ENCODE peak calls at places on chromosomes 3 and 15, in five cellular contexts. W is choroid plexus epithelial cell; C is Jurkat, Clone E6-1; V is fibroblast of mammary gland; E is AG04450. I is an unnamed sample.
A peak's percentile ranks its signal among the peaks of the same experiment; 100 is the strongest.

GRCh38 chr3:10196389-10197052 is 31.8 kb downstream of the IRAK2 start:
- DNase-seq in W (peak; percentile 87), C (no peak), V (peak; percentile 98), E (no peak), I (peak; percentile 68)

GRCh38 chr3:21256932-21257331 is 494.1 kb downstream of the ZNF385D start:
- DNase-seq in W (no peak), C (no peak), V (no peak), E (no peak), I (no peak)

GRCh38 chr3:33115024-33115768 is 1.4 kb downstream of the CRTAP start:
- DNase-seq in W (peak; percentile 92), C (no peak), V (peak; percentile 97), E (peak; percentile 36), I (peak; percentile 24)

GRCh38 chr15:92650256-92650655 is 5.3 kb downstream of the FAM174B start:
- DNase-seq in W (peak; percentile 47), C (no peak), V (no peak), E (no peak), I (no peak)

GRCh38 chr3:50687127-50687751 is 12.5 kb downstream of the DOCK3 start:
- DNase-seq in W (no peak), C (no peak), V (no peak), E (no peak), I (no peak)

GRCh38 chr3:150094150-150094932 is 123.6 kb upstream of the PFN2 start:
- DNase-seq in W (peak; percentile 71), C (no peak), V (peak; percentile 63), E (no peak), I (peak; percentile 74)

GRCh38 chr15:89243046-89243690 is 611 bp upstream of the FANCI start:
- DNase-seq in W (peak; percentile 37), C (no peak), V (peak; percentile 53), E (no peak), I (no peak)

GRCh38 chr3:48157950-48158376 is 30.3 kb downstream of the CDC25A start:
- DNase-seq in W (peak; percentile 89), C (peak; percentile 27), V (peak; percentile 74), E (peak; percentile 33), I (peak; percentile 59)

GRCh38 chr3:56522374-56522773 is 34.6 kb upstream of the CCDC66 start:
- DNase-seq in W (no peak), C (no peak), V (no peak), E (no peak), I (no peak)

GRCh38 chr3:84925571-84925970 is 33.2 kb upstream of the CADM2 start:
- DNase-seq in W (no peak), C (no peak), V (no peak), E (no peak), I (no peak)

GRCh38 chr15:41774873-41775417 is 661 bp downstream of the MAPKBP1 start:
- DNase-seq in W (no peak), C (no peak), V (no peak), E (no peak), I (no peak)

GRCh38 chr15:96020133-96020532 is 310.4 kb upstream of the NR2F2 start:
- DNase-seq in W (no peak), C (no peak), V (no peak), E (no peak), I (no peak)

GRCh38 chr3:7238565-7239295 is 377.8 kb downstream of the GRM7 start:
- DNase-seq in W (no peak), C (no peak), V (no peak), E (no peak), I (no peak)

GRCh38 chr15:98978153-98978552 is 29.4 kb downstream of the PGPEP1L start:
- DNase-seq in W (no peak), C (no peak), V (no peak), E (no peak), I (peak; percentile 26)

GRCh38 chr3:67017211-67017610 is 19.1 kb downstream of the KBTBD8 start:
- DNase-seq in W (peak; percentile 68), C (no peak), V (peak; percentile 10), E (no peak), I (peak; percentile 24)
- H3K4me3 ChIP-seq in W (no peak overlapping the region), C (no peak overlapping the region), V (no peak overlapping the region), E (no peak overlapping the region), I (no peak overlapping the region)

GRCh38 chr3:16596352-16597032 is 8.7 kb downstream of the DAZL start:
- DNase-seq in W (no peak), C (no peak), V (no peak), E (no peak), I (peak; percentile 71)
- H3K4me3 ChIP-seq in W (no peak overlapping the region), C (no peak overlapping the region), V (no peak overlapping the region), E (no peak overlapping the region), I (no peak overlapping the region)

GRCh38 chr3:134718736-134719135 is 67.9 kb upstream of the KY start:
- DNase-seq in W (peak; percentile 23), C (no peak), V (peak; percentile 4), E (no peak), I (no peak)

GRCh38 chr3:134721214-134721613 is 70.4 kb upstream of the KY start:
- DNase-seq in W (no peak), C (no peak), V (peak; percentile 5), E (no peak), I (no peak)

GRCh38 chr3:134722899-134723484 is 72.1 kb upstream of the EPHB1 start:
- DNase-seq in W (no peak), C (no peak), V (no peak), E (no peak), I (no peak)
- H3K4me3 ChIP-seq in W (no peak overlapping the region), C (no peak overlapping the region), V (no peak overlapping the region), E (no peak overlapping the region), I (no peak overlapping the region)

GRCh38 chr3:192831801-192832347 is 85.8 kb downstream of the MB21D2 start:
- DNase-seq in W (no peak), C (no peak), V (no peak), E (no peak), I (no peak)

GRCh38 chr3:192827863-192828594 is 89.6 kb downstream of the MB21D2 start:
- DNase-seq in W (no peak), C (no peak), V (no peak), E (no peak), I (no peak)

GRCh38 chr3:192833177-192833890 is 84.3 kb downstream of the MB21D2 start:
- DNase-seq in W (peak; percentile 92), C (no peak), V (peak; percentile 93), E (no peak), I (no peak)

GRCh38 chr3:192830279-192831110 is 87.2 kb downstream of the MB21D2 start:
- DNase-seq in W (peak; percentile 51), C (no peak), V (no peak), E (no peak), I (peak; percentile 65)

DNA sequence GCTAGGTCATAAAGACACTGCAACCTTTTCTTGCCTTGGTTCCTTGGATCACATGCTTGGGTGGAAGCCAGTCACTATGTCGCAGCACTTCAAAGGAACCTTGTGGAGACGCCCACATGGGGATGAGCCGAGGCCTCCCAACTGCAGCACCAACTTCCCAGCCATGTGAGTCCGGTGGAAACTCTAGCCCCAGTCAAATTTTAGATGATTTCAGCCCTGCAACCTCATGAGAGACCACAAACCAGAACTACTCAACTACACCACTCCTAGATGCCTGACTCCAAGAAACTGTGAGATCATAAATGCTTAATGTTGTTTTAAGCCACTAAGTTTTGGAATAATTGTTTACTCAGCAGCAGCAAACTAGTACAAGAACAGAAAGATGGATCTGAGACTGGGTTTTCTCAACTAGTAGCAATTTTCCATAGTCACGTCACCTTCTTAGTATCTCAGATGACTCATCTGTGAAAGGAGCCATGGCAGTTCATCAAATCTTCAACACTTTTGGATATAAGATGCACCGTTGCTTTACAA is 86.5 kb downstream of the MB21D2 start:
- DNase-seq in W (peak; percentile 89), C (no peak), V (peak; percentile 98), E (peak; percentile 87), I (peak; percentile 84)
- H3K4me3 ChIP-seq in W (no peak overlapping the region), C (no peak overlapping the region), V (peak overlapping the region; percentile 0), E (no peak overlapping the region), I (peak overlapping the region; percentile 42)

GRCh38 chr3:72177075-72178050 is 392.4 kb upstream of the PROK2 start:
- DNase-seq in W (peak; percentile 64), C (no peak), V (peak; percentile 86), E (no peak), I (peak; percentile 87)
- H3K4me3 ChIP-seq in W (peak overlapping the region; percentile 53), C (no peak overlapping the region), V (no peak overlapping the region), E (peak overlapping the region; percentile 27), I (peak overlapping the region; percentile 9)

GRCh38 chr3:52561028-52561749 is 24.8 kb downstream of the UQCC5 start:
- DNase-seq in W (no peak), C (no peak), V (no peak), E (no peak), I (no peak)
- H3K4me3 ChIP-seq in W (no peak overlapping the region), C (no peak overlapping the region), V (no peak overlapping the region), E (no peak overlapping the region), I (no peak overlapping the region)

GRCh38 chr15:40452296-40453090 is 11.7 kb downstream of the BAHD1 start:
- DNase-seq in W (no peak), C (no peak), V (no peak), E (no peak), I (peak; percentile 52)
- H3K4me3 ChIP-seq in W (no peak overlapping the region), C (no peak overlapping the region), V (no peak overlapping the region), E (no peak overlapping the region), I (no peak overlapping the region)

DNA sequence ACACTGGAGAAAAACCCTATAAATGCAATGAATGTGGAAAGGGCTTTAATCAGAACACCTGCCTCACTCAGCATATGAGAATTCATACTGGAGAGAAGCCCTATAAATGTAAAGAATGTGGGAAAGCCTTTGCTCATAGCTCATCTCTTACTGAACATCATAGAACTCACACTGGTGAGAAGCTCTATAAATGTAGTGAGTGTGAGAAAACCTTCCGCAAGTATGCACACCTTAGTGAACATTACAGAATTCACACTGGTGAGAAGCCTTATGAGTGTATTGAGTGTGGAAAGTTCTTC is 7.4 kb upstream of the ZNF501 start:
- DNase-seq in W (no peak), C (no peak), V (no peak), E (no peak), I (no peak)
- H3K4me3 ChIP-seq in W (no peak overlapping the region), C (no peak overlapping the region), V (no peak overlapping the region), E (no peak overlapping the region), I (no peak overlapping the region)

DNA sequence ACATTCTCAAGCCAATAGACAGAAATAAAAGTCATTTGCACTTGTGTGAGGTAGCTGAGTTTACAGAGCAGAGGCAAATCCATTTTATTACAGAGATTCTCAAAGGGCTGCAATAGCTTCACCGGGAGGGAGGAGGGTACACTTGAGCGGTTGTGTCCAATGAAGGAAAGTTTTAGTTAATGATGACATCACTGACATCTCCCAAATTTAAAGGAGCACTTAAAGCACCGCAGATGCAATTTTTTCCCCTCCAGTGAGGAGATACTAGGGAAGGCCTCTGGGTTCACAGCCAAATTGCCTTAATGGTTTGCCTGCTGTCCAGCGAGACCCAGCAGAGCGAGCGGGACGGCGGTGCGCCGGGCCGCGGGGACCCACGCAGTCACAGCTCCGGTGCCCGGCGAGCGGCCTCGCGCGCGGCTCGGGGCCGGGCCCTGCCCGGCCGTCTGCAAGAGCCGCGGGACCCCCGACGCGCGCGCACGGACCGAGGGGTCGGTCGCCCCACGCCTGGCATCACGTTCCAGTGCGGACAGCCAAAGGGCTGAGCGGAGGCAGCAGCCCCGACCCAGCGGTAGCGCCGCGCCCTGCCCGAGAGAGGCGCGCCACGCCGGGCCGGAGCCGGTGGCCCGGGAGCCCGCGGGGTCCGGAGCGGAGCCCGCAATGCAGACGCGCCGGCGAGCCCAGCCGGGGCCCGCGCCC is 160.5 kb upstream of the CHRNA7 start:
- DNase-seq in W (no peak), C (no peak), V (peak; percentile 1), E (no peak), I (no peak)
- H3K4me3 ChIP-seq in W (peak overlapping the region; percentile 64), C (no peak overlapping the region), V (peak overlapping the region; percentile 27), E (peak overlapping the region; percentile 64), I (no peak overlapping the region)

I was measured in GM12865.